ENCODE peak calls at places on chromosome 13, in nine cellular contexts. One of them, this sample, is unnamed.

GRCh38 chr13:72586519-72586918 is 140.9 kb downstream of the MZT1 start:
- DNase-seq in ELR: peak
- DNase-seq in fibroblast of pulmonary artery: peak
- DNase-seq in NCI-H460: no peak
- DNase-seq in right cardiac atrium: no peak
- DNase-seq in activated effector memory CD4-positive, alpha-beta T cell treated with anti-CD3 and anti-CD28 coated beads, Interleukin-2, amount 50 U/mL, for 16 hours: no peak
- DNase-seq in A172: no peak
- DNase-seq in HepG2: no peak
- DNase-seq in mesendoderm: no peak
- DNase-seq in this sample: no peak

GRCh38 chr13:48294670-48295069 is 8.9 kb upstream of the RB1 start:
- DNase-seq in ELR: no peak
- DNase-seq in fibroblast of pulmonary artery: no peak
- DNase-seq in NCI-H460: no peak
- DNase-seq in right cardiac atrium: no peak
- DNase-seq in activated effector memory CD4-positive, alpha-beta T cell treated with anti-CD3 and anti-CD28 coated beads, Interleukin-2, amount 50 U/mL, for 16 hours: no peak
- DNase-seq in A172: no peak
- DNase-seq in HepG2: peak
- DNase-seq in mesendoderm: no peak
- DNase-seq in this sample: no peak

GRCh38 chr13:97212540-97213146 is 9.5 kb upstream of the MBNL2 start:
- DNase-seq in ELR: peak
- DNase-seq in fibroblast of pulmonary artery: peak
- DNase-seq in NCI-H460: peak
- DNase-seq in right cardiac atrium: no peak
- DNase-seq in activated effector memory CD4-positive, alpha-beta T cell treated with anti-CD3 and anti-CD28 coated beads, Interleukin-2, amount 50 U/mL, for 16 hours: no peak
- DNase-seq in A172: peak
- DNase-seq in HepG2: no peak
- DNase-seq in mesendoderm: peak
- DNase-seq in this sample: no peak

GRCh38 chr13:83453300-83453699 is 429.0 kb downstream of the SLITRK1 start:
- DNase-seq in ELR: no peak
- DNase-seq in fibroblast of pulmonary artery: no peak
- DNase-seq in NCI-H460: no peak
- DNase-seq in right cardiac atrium: no peak
- DNase-seq in activated effector memory CD4-positive, alpha-beta T cell treated with anti-CD3 and anti-CD28 coated beads, Interleukin-2, amount 50 U/mL, for 16 hours: no peak
- DNase-seq in A172: no peak
- DNase-seq in HepG2: no peak
- DNase-seq in mesendoderm: no peak
- DNase-seq in this sample: no peak

GRCh38 chr13:40230833-40231266 is 435.6 kb downstream of the FOXO1 start:
- DNase-seq in ELR: peak
- DNase-seq in fibroblast of pulmonary artery: peak
- DNase-seq in NCI-H460: no peak
- DNase-seq in right cardiac atrium: no peak
- DNase-seq in activated effector memory CD4-positive, alpha-beta T cell treated with anti-CD3 and anti-CD28 coated beads, Interleukin-2, amount 50 U/mL, for 16 hours: no peak
- DNase-seq in A172: peak
- DNase-seq in HepG2: no peak
- DNase-seq in mesendoderm: no peak
- DNase-seq in this sample: no peak

GRCh38 chr13:70310720-70311119 is 202.5 kb upstream of the KLHL1 start:
- DNase-seq in ELR: peak
- DNase-seq in fibroblast of pulmonary artery: peak
- DNase-seq in NCI-H460: peak
- DNase-seq in right cardiac atrium: no peak
- DNase-seq in activated effector memory CD4-positive, alpha-beta T cell treated with anti-CD3 and anti-CD28 coated beads, Interleukin-2, amount 50 U/mL, for 16 hours: no peak
- DNase-seq in A172: peak
- DNase-seq in HepG2: peak
- DNase-seq in mesendoderm: peak
- DNase-seq in this sample: no peak

GRCh38 chr13:21557995-21558394 is 46.0 kb downstream of the MICU2 start:
- DNase-seq in ELR: peak
- DNase-seq in fibroblast of pulmonary artery: peak
- DNase-seq in NCI-H460: peak
- DNase-seq in right cardiac atrium: no peak
- DNase-seq in activated effector memory CD4-positive, alpha-beta T cell treated with anti-CD3 and anti-CD28 coated beads, Interleukin-2, amount 50 U/mL, for 16 hours: no peak
- DNase-seq in A172: peak
- DNase-seq in HepG2: peak
- DNase-seq in mesendoderm: peak
- DNase-seq in this sample: no peak

GRCh38 chr13:28492527-28493367 is 2.2 kb downstream of the FLT1 start:
- DNase-seq in ELR: peak
- DNase-seq in fibroblast of pulmonary artery: no peak
- DNase-seq in NCI-H460: no peak
- DNase-seq in right cardiac atrium: no peak
- DNase-seq in activated effector memory CD4-positive, alpha-beta T cell treated with anti-CD3 and anti-CD28 coated beads, Interleukin-2, amount 50 U/mL, for 16 hours: no peak
- DNase-seq in A172: no peak
- DNase-seq in HepG2: no peak
- DNase-seq in mesendoderm: peak
- DNase-seq in this sample: no peak

GRCh38 chr13:75881109-75881775 is 245.1 kb downstream of the LMO7 start:
- DNase-seq in ELR: no peak
- DNase-seq in fibroblast of pulmonary artery: no peak
- DNase-seq in NCI-H460: no peak
- DNase-seq in right cardiac atrium: no peak
- DNase-seq in activated effector memory CD4-positive, alpha-beta T cell treated with anti-CD3 and anti-CD28 coated beads, Interleukin-2, amount 50 U/mL, for 16 hours: no peak
- DNase-seq in A172: no peak
- DNase-seq in HepG2: no peak
- DNase-seq in mesendoderm: no peak
- DNase-seq in this sample: no peak

GRCh38 chr13:114131581-114132418 is 623 bp downstream of the RASA3 start:
- DNase-seq in ELR: peak
- DNase-seq in fibroblast of pulmonary artery: peak
- DNase-seq in NCI-H460: no peak
- DNase-seq in right cardiac atrium: peak
- DNase-seq in activated effector memory CD4-positive, alpha-beta T cell treated with anti-CD3 and anti-CD28 coated beads, Interleukin-2, amount 50 U/mL, for 16 hours: peak
- DNase-seq in A172: no peak
- DNase-seq in HepG2: no peak
- DNase-seq in mesendoderm: peak
- DNase-seq in this sample: no peak

GRCh38 chr13:62663767-62664166 is 1248.1 kb upstream of the PCDH20 start:
- DNase-seq in ELR: peak
- DNase-seq in fibroblast of pulmonary artery: no peak
- DNase-seq in NCI-H460: no peak
- DNase-seq in right cardiac atrium: no peak
- DNase-seq in activated effector memory CD4-positive, alpha-beta T cell treated with anti-CD3 and anti-CD28 coated beads, Interleukin-2, amount 50 U/mL, for 16 hours: no peak
- DNase-seq in A172: no peak
- DNase-seq in HepG2: no peak
- DNase-seq in mesendoderm: peak
- DNase-seq in this sample: no peak

GRCh38 chr13:96229356-96229755 is 139.4 kb downstream of the HS6ST3 start:
- DNase-seq in ELR: peak
- DNase-seq in fibroblast of pulmonary artery: peak
- DNase-seq in NCI-H460: peak
- DNase-seq in right cardiac atrium: no peak
- DNase-seq in activated effector memory CD4-positive, alpha-beta T cell treated with anti-CD3 and anti-CD28 coated beads, Interleukin-2, amount 50 U/mL, for 16 hours: no peak
- DNase-seq in A172: peak
- DNase-seq in HepG2: peak
- DNase-seq in mesendoderm: peak
- DNase-seq in this sample: no peak

GRCh38 chr13:95556981-95557380 is 4.5 kb downstream of the CLDN10 start:
- DNase-seq in ELR: no peak
- DNase-seq in fibroblast of pulmonary artery: no peak
- DNase-seq in NCI-H460: no peak
- DNase-seq in right cardiac atrium: no peak
- DNase-seq in activated effector memory CD4-positive, alpha-beta T cell treated with anti-CD3 and anti-CD28 coated beads, Interleukin-2, amount 50 U/mL, for 16 hours: no peak
- DNase-seq in A172: no peak
- DNase-seq in HepG2: no peak
- DNase-seq in mesendoderm: no peak
- DNase-seq in this sample: no peak

GRCh38 chr13:22517544-22517943 is 663.2 kb upstream of the SGCG start:
- DNase-seq in ELR: no peak
- DNase-seq in fibroblast of pulmonary artery: no peak
- DNase-seq in NCI-H460: no peak
- DNase-seq in right cardiac atrium: no peak
- DNase-seq in activated effector memory CD4-positive, alpha-beta T cell treated with anti-CD3 and anti-CD28 coated beads, Interleukin-2, amount 50 U/mL, for 16 hours: no peak
- DNase-seq in A172: no peak
- DNase-seq in HepG2: no peak
- DNase-seq in mesendoderm: peak
- DNase-seq in this sample: no peak